ENCODE peak calls at places on chromosomes 13 and 19, in seven cellular contexts. L, V, S, A, U, K and N are unnamed samples.

GRCh38 chr13:111561091-111561778 is 240.8 kb downstream of the TEX29 start:
- DNase-seq in L (no peak), V (no peak), S (no peak), A (no peak), U (no peak), K (no peak), N (no peak)

GRCh38 chr13:38981096-38981495 is 9.5 kb downstream of the STOML3 start:
- DNase-seq in L (no peak), V (no peak), S (no peak), A (no peak), U (no peak), K (no peak), N (no peak)

GRCh38 chr13:82797876-82798275 is 1084.4 kb downstream of the SLITRK1 start:
- DNase-seq in L (no peak), V (no peak), S (no peak), A (no peak), U (no peak), K (no peak), N (no peak)

GRCh38 chr19:35587326-35587725 is 1.4 kb downstream of the PMIS2 start:
- DNase-seq in L (no peak), V (no peak), S (no peak), A (no peak), U (no peak), K (no peak), N (no peak)

GRCh38 chr19:4722671-4723464 is 774 bp downstream of the DPP9 start:
- DNase-seq in L (no peak), V (no peak), S (peak; percentile 29), A (peak; percentile 65), U (no peak), K (peak; percentile 54), N (peak; percentile 84)

GRCh38 chr13:23992722-23993438 is 95.6 kb upstream of the C1QTNF9B start:
- DNase-seq in L (no peak), V (no peak), S (no peak), A (no peak), U (no peak), K (no peak), N (no peak)

GRCh38 chr19:6678690-6679109 is 8.7 kb upstream of the TNFSF14 start:
- DNase-seq in L (peak; percentile 82), V (no peak), S (no peak), A (no peak), U (no peak), K (no peak), N (no peak)

GRCh38 chr19:17752865-17753639 is 1.8 kb downstream of the FCHO1 start:
- DNase-seq in L (no peak), V (no peak), S (no peak), A (no peak), U (no peak), K (no peak), N (no peak)

GRCh38 chr19:14516746-14517438 is 1.3 kb downstream of the DNAJB1 start:
- DNase-seq in L (no peak), V (no peak), S (peak; percentile 33), A (no peak), U (no peak), K (no peak), N (no peak)

GRCh38 chr19:49684251-49684982 is 5.0 kb upstream of the ADM5 start:
- DNase-seq in L (no peak), V (no peak), S (peak; percentile 43), A (no peak), U (no peak), K (peak; percentile 50), N (no peak)

GRCh38 chr13:106569233-106570095 is 1.5 kb upstream of the ARGLU1 start:
- DNase-seq in L (no peak), V (no peak), S (no peak), A (no peak), U (no peak), K (no peak), N (no peak)

GRCh38 chr19:29952127-29952526 is 10.1 kb downstream of the URI1 start:
- DNase-seq in L (no peak), V (no peak), S (no peak), A (no peak), U (no peak), K (no peak), N (no peak)

GRCh38 chr13:55999709-56000108 is 1141.0 kb upstream of the PRR20A start:
- DNase-seq in L (no peak), V (no peak), S (peak; percentile 7), A (no peak), U (no peak), K (no peak), N (no peak)

GRCh38 chr19:1065606-1066109 is 1.3 kb upstream of the ARHGAP45 start:
- DNase-seq in L (no peak), V (no peak), S (no peak), A (no peak), U (no peak), K (no peak), N (no peak)